ENCODE peak calls at places on chromosomes 1 and 21, in six cellular contexts. One of them, this sample, is unnamed.

GRCh38 chr21:23374155-23374554 is 2233.1 kb downstream of the MRPL39 start:
- DNase-seq in Peyer's patch: no peak
- DNase-seq in heart left ventricle: no peak
- DNase-seq in adipocyte: no peak
- DNase-seq in left ventricle myocardium inferior: no peak
- DNase-seq in mucosa of descending colon: no peak
- DNase-seq in this sample: no peak

GRCh38 chr21:31338892-31339368 is 5.1 kb downstream of the TIAM1 start:
- DNase-seq in Peyer's patch: no peak
- DNase-seq in heart left ventricle: no peak
- DNase-seq in adipocyte: no peak
- DNase-seq in left ventricle myocardium inferior: no peak
- DNase-seq in mucosa of descending colon: no peak
- DNase-seq in this sample: no peak

GRCh38 chr1:70142120-70142519 is 63.3 kb downstream of the LRRC40 start:
- DNase-seq in Peyer's patch: no peak
- DNase-seq in heart left ventricle: no peak
- DNase-seq in adipocyte: no peak
- DNase-seq in left ventricle myocardium inferior: no peak
- DNase-seq in mucosa of descending colon: no peak
- DNase-seq in this sample: no peak

GRCh38 chr1:25861316-25862286 is 2.3 kb upstream of the AUNIP start:
- DNase-seq in Peyer's patch: no peak
- DNase-seq in heart left ventricle: no peak
- DNase-seq in adipocyte: no peak
- DNase-seq in left ventricle myocardium inferior: peak; percentile 31
- DNase-seq in mucosa of descending colon: peak; percentile 43
- DNase-seq in this sample: no peak

GRCh38 chr1:1216770-1217620 is 3.0 kb upstream of the TNFRSF4 start:
- DNase-seq in Peyer's patch: no peak
- DNase-seq in heart left ventricle: no peak
- DNase-seq in adipocyte: no peak
- DNase-seq in left ventricle myocardium inferior: no peak
- DNase-seq in mucosa of descending colon: no peak
- DNase-seq in this sample: no peak

GRCh38 chr1:216447898-216448568 is 24.8 kb upstream of the USH2A start:
- DNase-seq in Peyer's patch: no peak
- DNase-seq in heart left ventricle: no peak
- DNase-seq in adipocyte: peak; percentile 20
- DNase-seq in left ventricle myocardium inferior: no peak
- DNase-seq in mucosa of descending colon: no peak
- DNase-seq in this sample: no peak

GRCh38 chr21:15947707-15948106 is 217.9 kb downstream of the USP25 start:
- DNase-seq in Peyer's patch: no peak
- DNase-seq in heart left ventricle: no peak
- DNase-seq in adipocyte: no peak
- DNase-seq in left ventricle myocardium inferior: no peak
- DNase-seq in mucosa of descending colon: no peak
- DNase-seq in this sample: no peak

GRCh38 chr1:26690157-26690556 is 5.7 kb upstream of the ARID1A start:
- DNase-seq in Peyer's patch: no peak
- DNase-seq in heart left ventricle: no peak
- DNase-seq in adipocyte: no peak
- DNase-seq in left ventricle myocardium inferior: no peak
- DNase-seq in mucosa of descending colon: peak; percentile 53
- DNase-seq in this sample: no peak

GRCh38 chr1:215911406-215911968 is 344.4 kb downstream of the KCTD3 start:
- DNase-seq in Peyer's patch: no peak
- DNase-seq in heart left ventricle: no peak
- DNase-seq in adipocyte: peak; percentile 19
- DNase-seq in left ventricle myocardium inferior: no peak
- DNase-seq in mucosa of descending colon: no peak
- DNase-seq in this sample: no peak

GRCh38 chr21:46118305-46118870 is 20.5 kb downstream of the COL6A2 start:
- DNase-seq in Peyer's patch: peak; percentile 29
- DNase-seq in heart left ventricle: peak; percentile 5
- DNase-seq in adipocyte: no peak
- DNase-seq in left ventricle myocardium inferior: peak; percentile 4
- DNase-seq in mucosa of descending colon: no peak
- DNase-seq in this sample: no peak

GRCh38 chr1:3518756-3519155 is 64.3 kb downstream of the ARHGEF16 start:
- DNase-seq in Peyer's patch: no peak
- DNase-seq in heart left ventricle: no peak
- DNase-seq in adipocyte: no peak
- DNase-seq in left ventricle myocardium inferior: no peak
- DNase-seq in mucosa of descending colon: no peak
- DNase-seq in this sample: no peak
- H3K4me1 ChIP-seq in Peyer's patch: no peaks in the 10 kb centered on the region
- H3K4me1 ChIP-seq in heart left ventricle: no peaks in the 10 kb centered on the region
- H3K4me1 ChIP-seq in adipocyte: no peaks in the 10 kb centered on the region
- H3K4me1 ChIP-seq in left ventricle myocardium inferior: no peaks in the 10 kb centered on the region
- H3K4me1 ChIP-seq in mucosa of descending colon: no peaks in the 10 kb centered on the region
- H3K4me1 ChIP-seq in this sample: no peaks in the 10 kb centered on the region

GRCh38 chr1:234632225-234632624 is 22.2 kb upstream of the IRF2BP2 start:
- DNase-seq in Peyer's patch: no peak
- DNase-seq in heart left ventricle: no peak
- DNase-seq in adipocyte: no peak
- DNase-seq in left ventricle myocardium inferior: no peak
- DNase-seq in mucosa of descending colon: no peak
- DNase-seq in this sample: no peak

GRCh38 chr1:234634387-234634786 is 24.4 kb upstream of the IRF2BP2 start:
- DNase-seq in Peyer's patch: no peak
- DNase-seq in heart left ventricle: no peak
- DNase-seq in adipocyte: no peak
- DNase-seq in left ventricle myocardium inferior: no peak
- DNase-seq in mucosa of descending colon: no peak
- DNase-seq in this sample: no peak

GRCh38 chr1:234629026-234629425 is 19.0 kb upstream of the IRF2BP2 start:
- DNase-seq in Peyer's patch: no peak
- DNase-seq in heart left ventricle: no peak
- DNase-seq in adipocyte: peak; percentile 71
- DNase-seq in left ventricle myocardium inferior: no peak
- DNase-seq in mucosa of descending colon: no peak
- DNase-seq in this sample: no peak

GRCh38 chr1:234628099-234628498 is 18.1 kb upstream of the IRF2BP2 start:
- DNase-seq in Peyer's patch: no peak
- DNase-seq in heart left ventricle: no peak
- DNase-seq in adipocyte: peak; percentile 67
- DNase-seq in left ventricle myocardium inferior: no peak
- DNase-seq in mucosa of descending colon: no peak
- DNase-seq in this sample: no peak

GRCh38 chr1:234631721-234632125 is 21.7 kb upstream of the IRF2BP2 start:
- DNase-seq in Peyer's patch: no peak
- DNase-seq in heart left ventricle: no peak
- DNase-seq in adipocyte: peak; percentile 87
- DNase-seq in left ventricle myocardium inferior: no peak
- DNase-seq in mucosa of descending colon: no peak
- DNase-seq in this sample: no peak
- H3K4me1 ChIP-seq in Peyer's patch: no peaks in the 10 kb centered on the region
- H3K4me1 ChIP-seq in heart left ventricle: peaks cover 6% of the 10 kb centered on the region
- H3K4me1 ChIP-seq in adipocyte: peaks cover 32% of the 10 kb centered on the region
- H3K4me1 ChIP-seq in left ventricle myocardium inferior: peaks cover 10% of the 10 kb centered on the region
- H3K4me1 ChIP-seq in mucosa of descending colon: no peaks in the 10 kb centered on the region
- H3K4me1 ChIP-seq in this sample: no peaks in the 10 kb centered on the region

GRCh38 chr1:45552309-45552708 is 1.7 kb downstream of the AKR1A1 start:
- DNase-seq in Peyer's patch: peak; percentile 55
- DNase-seq in heart left ventricle: no peak
- DNase-seq in adipocyte: no peak
- DNase-seq in left ventricle myocardium inferior: no peak
- DNase-seq in mucosa of descending colon: peak; percentile 63
- DNase-seq in this sample: no peak

GRCh38 chr1:45545553-45546310 is 4.9 kb upstream of the AKR1A1 start:
- DNase-seq in Peyer's patch: no peak
- DNase-seq in heart left ventricle: no peak
- DNase-seq in adipocyte: no peak
- DNase-seq in left ventricle myocardium inferior: no peak
- DNase-seq in mucosa of descending colon: no peak
- DNase-seq in this sample: no peak

GRCh38 chr1:45554198-45554597 is 3.6 kb downstream of the AKR1A1 start:
- DNase-seq in Peyer's patch: peak; percentile 53
- DNase-seq in heart left ventricle: no peak
- DNase-seq in adipocyte: no peak
- DNase-seq in left ventricle myocardium inferior: no peak
- DNase-seq in mucosa of descending colon: no peak
- DNase-seq in this sample: no peak

GRCh38 chr1:45551684-45552083 is 1.1 kb downstream of the AKR1A1 start:
- DNase-seq in Peyer's patch: no peak
- DNase-seq in heart left ventricle: no peak
- DNase-seq in adipocyte: no peak
- DNase-seq in left ventricle myocardium inferior: no peak
- DNase-seq in mucosa of descending colon: no peak
- DNase-seq in this sample: no peak

DNA sequence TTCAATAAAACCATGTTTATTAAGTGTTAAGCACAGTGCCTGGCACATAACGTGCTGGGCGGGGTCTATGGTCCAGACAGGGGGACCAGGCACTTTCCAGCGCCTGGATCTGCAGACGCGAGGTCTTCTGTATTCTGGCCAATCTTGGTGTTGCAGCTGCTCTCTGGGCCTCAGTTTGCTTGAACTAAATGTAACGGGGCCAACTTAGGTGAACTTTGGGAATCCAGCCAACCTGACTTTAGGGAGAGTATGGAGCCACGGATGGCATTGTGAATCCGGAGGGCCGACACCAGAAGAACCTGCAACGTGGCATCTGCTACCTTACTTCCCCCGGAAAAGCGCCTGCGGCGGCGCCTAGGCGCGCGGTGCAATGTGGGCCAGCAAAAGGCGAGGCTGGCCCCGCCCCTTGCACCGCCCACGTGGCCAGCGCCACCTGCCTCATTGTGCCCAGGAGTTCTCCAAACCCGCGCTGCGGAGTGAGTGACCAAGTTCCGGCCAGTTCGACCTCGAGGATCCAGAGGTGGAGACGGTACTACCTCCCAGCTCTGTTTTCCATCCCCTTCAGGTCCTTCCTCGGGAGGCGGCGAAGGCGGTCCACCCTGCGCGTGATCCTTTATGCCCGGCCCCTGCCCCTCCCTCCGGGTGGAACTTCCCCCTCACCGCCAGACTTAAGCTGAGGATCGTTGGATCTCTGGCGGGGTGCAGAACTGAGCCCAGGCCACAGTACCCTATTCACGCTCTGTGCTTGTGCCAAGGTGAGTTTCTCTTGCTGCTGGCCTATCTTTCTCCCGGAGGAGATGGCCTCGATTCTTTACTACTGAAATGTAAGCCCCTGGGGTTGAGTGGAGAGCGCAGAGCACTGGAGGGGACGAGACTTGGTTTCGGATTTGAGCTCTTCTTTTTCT is at the start of gene AKR1A1:
- DNase-seq in Peyer's patch: peak; percentile 94
- DNase-seq in heart left ventricle: peak; percentile 85
- DNase-seq in adipocyte: peak; percentile 92
- DNase-seq in left ventricle myocardium inferior: peak; percentile 89
- DNase-seq in mucosa of descending colon: peak; percentile 92
- DNase-seq in this sample: peak; percentile 82
- H3K4me1 ChIP-seq in Peyer's patch: peaks cover 5% of the 10 kb centered on the region
- H3K4me1 ChIP-seq in heart left ventricle: peaks cover 24% of the 10 kb centered on the region
- H3K4me1 ChIP-seq in adipocyte: peaks cover 8% of the 10 kb centered on the region
- H3K4me1 ChIP-seq in left ventricle myocardium inferior: peaks cover 26% of the 10 kb centered on the region
- H3K4me1 ChIP-seq in mucosa of descending colon: peaks cover 12% of the 10 kb centered on the region
- H3K4me1 ChIP-seq in this sample: peaks cover 18% of the 10 kb centered on the region

GRCh38 chr1:91500756-91501526 is at the start of gene CDC7:
- DNase-seq in Peyer's patch: peak; percentile 83
- DNase-seq in heart left ventricle: peak; percentile 91
- DNase-seq in adipocyte: peak; percentile 97
- DNase-seq in left ventricle myocardium inferior: peak; percentile 93
- DNase-seq in mucosa of descending colon: peak; percentile 89
- DNase-seq in this sample: peak; percentile 92
- H3K4me1 ChIP-seq in Peyer's patch: no peaks in the 10 kb centered on the region
- H3K4me1 ChIP-seq in heart left ventricle: peaks cover 16% of the 10 kb centered on the region
- H3K4me1 ChIP-seq in adipocyte: peaks cover 16% of the 10 kb centered on the region
- H3K4me1 ChIP-seq in left ventricle myocardium inferior: peaks cover 21% of the 10 kb centered on the region
- H3K4me1 ChIP-seq in mucosa of descending colon: peaks cover 8% of the 10 kb centered on the region
- H3K4me1 ChIP-seq in this sample: no peaks in the 10 kb centered on the region

This sample was measured in tibial artery.